ENCODE peak calls at places on chromosomes 13 and 19, in four cellular contexts. B, F, J and A are unnamed samples.

GRCh38 chr13:48066310-48066989 is 28.5 kb downstream of the MED4 start:
- DNase-seq in B (no peak), F (no peak), J (peak; percentile 13), A (no peak)

GRCh38 chr13:112733661-112734379 is 44.0 kb downstream of the ATP11A start:
- DNase-seq in B (no peak), F (no peak), J (no peak), A (peak; percentile 84)

GRCh38 chr13:29059837-29060236 is 239.7 kb downstream of the MTUS2 start:
- DNase-seq in B (no peak), F (no peak), J (no peak), A (no peak)

GRCh38 chr19:6018786-6019185 is 40.8 kb upstream of the RANBP3 start:
- DNase-seq in B (peak; percentile 9), F (no peak), J (peak; percentile 26), A (peak; percentile 83)

GRCh38 chr13:46297338-46297737 is 85.6 kb downstream of the LRRC63 start:
- DNase-seq in B (no peak), F (no peak), J (no peak), A (no peak)

GRCh38 chr19:23392706-23393105 is 2.6 kb downstream of the ZNF91 start:
- DNase-seq in B (no peak), F (no peak), J (no peak), A (no peak)

GRCh38 chr19:30883071-30883470 is 466.2 kb downstream of the TSHZ3 start:
- DNase-seq in B (no peak), F (no peak), J (no peak), A (peak; percentile 20)

GRCh38 chr19:55075366-55075998 is at the start of gene EPS8L1:
- DNase-seq in B (no peak), F (no peak), J (no peak), A (peak; percentile 94)

GRCh38 chr13:31905896-31906295 is 125.7 kb upstream of the FRY start:
- DNase-seq in B (no peak), F (no peak), J (no peak), A (no peak)

GRCh38 chr19:11408591-11408990 is 10.5 kb downstream of the RGL3 start:
- DNase-seq in B (no peak), F (no peak), J (no peak), A (no peak)

GRCh38 chr13:110715395-110716234 is 2.1 kb downstream of the ING1 start:
- DNase-seq in B (peak; percentile 94), F (peak; percentile 97), J (peak; percentile 96), A (peak; percentile 99)

GRCh38 chr19:22422220-22422619 is at the start of gene ZNF98:
- DNase-seq in B (no peak), F (no peak), J (no peak), A (no peak)

GRCh38 chr13:36526897-36527296 is 94.6 kb downstream of the CCNA1 start:
- DNase-seq in B (no peak), F (no peak), J (no peak), A (no peak)

GRCh38 chr13:29577135-29578051 is 18.1 kb downstream of the SLC7A1 start:
- DNase-seq in B (no peak), F (no peak), J (no peak), A (no peak)

GRCh38 chr13:108360139-108360538 is 90.6 kb downstream of the TNFSF13B start:
- DNase-seq in B (no peak), F (no peak), J (no peak), A (no peak)

GRCh38 chr19:15296353-15296752 is 36.0 kb downstream of the BRD4 start:
- DNase-seq in B (no peak), F (no peak), J (no peak), A (no peak)

GRCh38 chr13:49097374-49097773 is 121.7 kb downstream of the FNDC3A start:
- DNase-seq in B (no peak), F (no peak), J (no peak), A (no peak)

GRCh38 chr19:49793561-49793840 is 19.6 kb downstream of the FUZ start:
- DNase-seq in B (no peak), F (no peak), J (peak; percentile 53), A (no peak)